ENCODE peak calls at places on chromosomes 6 and 20, in ten cellular contexts. One of them, this sample, is unnamed.

GRCh38 chr6:35287671-35288396 is 9.8 kb upstream of the DEF6 start:
- DNase-seq in H1: no peak
- DNase-seq in CD4-positive, alpha-beta memory T cell: no peak
- DNase-seq in OCI-LY7: no peak
- DNase-seq in psoas muscle: peak; percentile 20
- DNase-seq in HCT116: no peak
- DNase-seq in CD8-positive, alpha-beta T cell: no peak
- DNase-seq in AG04450: peak; percentile 71
- DNase-seq in adrenal gland: no peak
- DNase-seq in thyroid gland: no peak
- DNase-seq in this sample: no peak

GRCh38 chr20:36225666-36226065 is 10.6 kb upstream of the AAR2 start:
- DNase-seq in CD4-positive, alpha-beta memory T cell: no peak
- DNase-seq in OCI-LY7: no peak
- DNase-seq in H1: no peak
- DNase-seq in HCT116: no peak
- DNase-seq in CD8-positive, alpha-beta T cell: no peak
- DNase-seq in psoas muscle: no peak
- DNase-seq in thyroid gland: no peak
- DNase-seq in AG04450: no peak
- DNase-seq in adrenal gland: no peak
- DNase-seq in this sample: no peak

GRCh38 chr20:34215711-34216381 is 25.4 kb upstream of the ASIP start:
- DNase-seq in thyroid gland: peak; percentile 98
- DNase-seq in psoas muscle: peak; percentile 87
- DNase-seq in HCT116: peak; percentile 64
- DNase-seq in OCI-LY7: no peak
- DNase-seq in CD4-positive, alpha-beta memory T cell: peak; percentile 3
- DNase-seq in AG04450: peak; percentile 16
- DNase-seq in adrenal gland: peak; percentile 87
- DNase-seq in H1: peak; percentile 56
- DNase-seq in CD8-positive, alpha-beta T cell: no peak
- DNase-seq in this sample: peak; percentile 74

GRCh38 chr6:24923885-24924401 is 11.8 kb downstream of the RIPOR2 start:
- DNase-seq in HCT116: no peak
- DNase-seq in H1: no peak
- DNase-seq in thyroid gland: peak; percentile 8
- DNase-seq in psoas muscle: no peak
- DNase-seq in CD8-positive, alpha-beta T cell: no peak
- DNase-seq in AG04450: no peak
- DNase-seq in adrenal gland: no peak
- DNase-seq in OCI-LY7: no peak
- DNase-seq in CD4-positive, alpha-beta memory T cell: no peak
- DNase-seq in this sample: no peak

GRCh38 chr20:17734374-17734773 is 34.6 kb downstream of the BANF2 start:
- DNase-seq in H1: no peak
- DNase-seq in OCI-LY7: no peak
- DNase-seq in psoas muscle: no peak
- DNase-seq in AG04450: no peak
- DNase-seq in adrenal gland: no peak
- DNase-seq in thyroid gland: no peak
- DNase-seq in HCT116: no peak
- DNase-seq in CD8-positive, alpha-beta T cell: no peak
- DNase-seq in CD4-positive, alpha-beta memory T cell: no peak
- DNase-seq in this sample: no peak

GRCh38 chr6:73353636-73354388 is at the start of gene DPPA5:
- DNase-seq in thyroid gland: no peak
- DNase-seq in CD4-positive, alpha-beta memory T cell: no peak
- DNase-seq in OCI-LY7: no peak
- DNase-seq in HCT116: no peak
- DNase-seq in adrenal gland: no peak
- DNase-seq in AG04450: no peak
- DNase-seq in H1: no peak
- DNase-seq in CD8-positive, alpha-beta T cell: no peak
- DNase-seq in psoas muscle: no peak
- DNase-seq in this sample: no peak

GRCh38 chr20:47043076-47043475 is 148.4 kb downstream of the EYA2 start:
- DNase-seq in CD8-positive, alpha-beta T cell: no peak
- DNase-seq in OCI-LY7: no peak
- DNase-seq in adrenal gland: no peak
- DNase-seq in AG04450: no peak
- DNase-seq in thyroid gland: no peak
- DNase-seq in CD4-positive, alpha-beta memory T cell: no peak
- DNase-seq in HCT116: no peak
- DNase-seq in H1: no peak
- DNase-seq in psoas muscle: no peak
- DNase-seq in this sample: no peak

GRCh38 chr6:110728501-110728900 is 86.8 kb downstream of the CDK19 start:
- DNase-seq in thyroid gland: no peak
- DNase-seq in H1: no peak
- DNase-seq in adrenal gland: no peak
- DNase-seq in psoas muscle: no peak
- DNase-seq in CD8-positive, alpha-beta T cell: no peak
- DNase-seq in AG04450: no peak
- DNase-seq in HCT116: no peak
- DNase-seq in CD4-positive, alpha-beta memory T cell: no peak
- DNase-seq in OCI-LY7: no peak
- DNase-seq in this sample: peak; percentile 26

GRCh38 chr20:35742741-35743523 is 872 bp upstream of the RBM39 start:
- DNase-seq in AG04450: no peak
- DNase-seq in OCI-LY7: peak; percentile 87
- DNase-seq in CD8-positive, alpha-beta T cell: no peak
- DNase-seq in H1: no peak
- DNase-seq in thyroid gland: peak; percentile 18
- DNase-seq in CD4-positive, alpha-beta memory T cell: peak; percentile 49
- DNase-seq in psoas muscle: no peak
- DNase-seq in adrenal gland: no peak
- DNase-seq in HCT116: no peak
- DNase-seq in this sample: no peak

GRCh38 chr6:89781070-89782034 is 38.2 kb downstream of the MDN1 start:
- DNase-seq in OCI-LY7: no peak
- DNase-seq in CD8-positive, alpha-beta T cell: no peak
- DNase-seq in psoas muscle: no peak
- DNase-seq in HCT116: no peak
- DNase-seq in AG04450: no peak
- DNase-seq in H1: no peak
- DNase-seq in thyroid gland: no peak
- DNase-seq in adrenal gland: no peak
- DNase-seq in CD4-positive, alpha-beta memory T cell: no peak
- DNase-seq in this sample: no peak

GRCh38 chr20:51531141-51531710 is 11.3 kb downstream of the NFATC2 start:
- DNase-seq in CD4-positive, alpha-beta memory T cell: peak; percentile 41
- DNase-seq in OCI-LY7: no peak
- DNase-seq in psoas muscle: no peak
- DNase-seq in H1: no peak
- DNase-seq in thyroid gland: no peak
- DNase-seq in AG04450: no peak
- DNase-seq in adrenal gland: no peak
- DNase-seq in CD8-positive, alpha-beta T cell: no peak
- DNase-seq in HCT116: peak; percentile 76
- DNase-seq in this sample: no peak

GRCh38 chr20:51533291-51534172 is 9.0 kb downstream of the NFATC2 start:
- DNase-seq in AG04450: no peak
- DNase-seq in psoas muscle: no peak
- DNase-seq in adrenal gland: no peak
- DNase-seq in CD8-positive, alpha-beta T cell: no peak
- DNase-seq in OCI-LY7: no peak
- DNase-seq in HCT116: peak; percentile 79
- DNase-seq in thyroid gland: no peak
- DNase-seq in CD4-positive, alpha-beta memory T cell: no peak
- DNase-seq in H1: no peak
- DNase-seq in this sample: no peak

GRCh38 chr20:51529758-51530157 is 12.8 kb downstream of the NFATC2 start:
- DNase-seq in CD4-positive, alpha-beta memory T cell: peak; percentile 35
- DNase-seq in HCT116: no peak
- DNase-seq in AG04450: no peak
- DNase-seq in thyroid gland: no peak
- DNase-seq in CD8-positive, alpha-beta T cell: peak; percentile 33
- DNase-seq in OCI-LY7: peak; percentile 35
- DNase-seq in psoas muscle: no peak
- DNase-seq in adrenal gland: no peak
- DNase-seq in H1: no peak
- DNase-seq in this sample: no peak

GRCh38 chr20:51532577-51533191 is 9.8 kb downstream of the NFATC2 start:
- DNase-seq in OCI-LY7: no peak
- DNase-seq in CD4-positive, alpha-beta memory T cell: no peak
- DNase-seq in psoas muscle: peak; percentile 64
- DNase-seq in AG04450: no peak
- DNase-seq in H1: no peak
- DNase-seq in HCT116: no peak
- DNase-seq in CD8-positive, alpha-beta T cell: no peak
- DNase-seq in adrenal gland: peak; percentile 43
- DNase-seq in thyroid gland: no peak
- DNase-seq in this sample: no peak

GRCh38 chr20:51531712-51532456 is 10.6 kb downstream of the NFATC2 start:
- DNase-seq in thyroid gland: no peak
- DNase-seq in CD4-positive, alpha-beta memory T cell: no peak
- DNase-seq in psoas muscle: no peak
- DNase-seq in HCT116: no peak
- DNase-seq in adrenal gland: no peak
- DNase-seq in H1: no peak
- DNase-seq in CD8-positive, alpha-beta T cell: no peak
- DNase-seq in OCI-LY7: no peak
- DNase-seq in AG04450: no peak
- DNase-seq in this sample: no peak
- H3K27ac ChIP-seq in thyroid gland: no peak overlapping the region
- H3K27ac ChIP-seq in CD4-positive, alpha-beta memory T cell: peak overlapping the region; percentile 80
- H3K27ac ChIP-seq in psoas muscle: peak overlapping the region; percentile 63
- H3K27ac ChIP-seq in HCT116: peak overlapping the region; percentile 57
- H3K27ac ChIP-seq in adrenal gland: peak overlapping the region; percentile 84
- H3K27ac ChIP-seq in H1: no peak overlapping the region
- H3K27ac ChIP-seq in CD8-positive, alpha-beta T cell: peak overlapping the region; percentile 32
- H3K27ac ChIP-seq in OCI-LY7: peak overlapping the region; percentile 15
- H3K27ac ChIP-seq in AG04450: no peak overlapping the region
- H3K27ac ChIP-seq in this sample: peak overlapping the region; percentile 86

GRCh38 chr6:1639430-1639829 is 29.7 kb downstream of the FOXC1 start:
- DNase-seq in CD4-positive, alpha-beta memory T cell: no peak
- DNase-seq in AG04450: no peak
- DNase-seq in HCT116: no peak
- DNase-seq in psoas muscle: no peak
- DNase-seq in thyroid gland: no peak
- DNase-seq in CD8-positive, alpha-beta T cell: no peak
- DNase-seq in H1: no peak
- DNase-seq in adrenal gland: no peak
- DNase-seq in OCI-LY7: no peak
- DNase-seq in this sample: no peak

GRCh38 chr6:1643111-1643510 is 33.4 kb downstream of the FOXC1 start:
- DNase-seq in HCT116: no peak
- DNase-seq in psoas muscle: no peak
- DNase-seq in CD8-positive, alpha-beta T cell: no peak
- DNase-seq in OCI-LY7: no peak
- DNase-seq in CD4-positive, alpha-beta memory T cell: no peak
- DNase-seq in H1: no peak
- DNase-seq in AG04450: no peak
- DNase-seq in thyroid gland: no peak
- DNase-seq in adrenal gland: no peak
- DNase-seq in this sample: no peak

GRCh38 chr6:1643830-1644445 is 34.2 kb downstream of the FOXC1 start:
- DNase-seq in H1: no peak
- DNase-seq in HCT116: no peak
- DNase-seq in adrenal gland: no peak
- DNase-seq in OCI-LY7: no peak
- DNase-seq in psoas muscle: no peak
- DNase-seq in CD8-positive, alpha-beta T cell: no peak
- DNase-seq in AG04450: no peak
- DNase-seq in thyroid gland: no peak
- DNase-seq in CD4-positive, alpha-beta memory T cell: no peak
- DNase-seq in this sample: no peak

GRCh38 chr6:1640476-1640875 is 30.8 kb downstream of the FOXC1 start:
- DNase-seq in CD8-positive, alpha-beta T cell: no peak
- DNase-seq in psoas muscle: no peak
- DNase-seq in OCI-LY7: no peak
- DNase-seq in CD4-positive, alpha-beta memory T cell: no peak
- DNase-seq in HCT116: no peak
- DNase-seq in AG04450: no peak
- DNase-seq in thyroid gland: no peak
- DNase-seq in H1: no peak
- DNase-seq in adrenal gland: no peak
- DNase-seq in this sample: no peak

DNA sequence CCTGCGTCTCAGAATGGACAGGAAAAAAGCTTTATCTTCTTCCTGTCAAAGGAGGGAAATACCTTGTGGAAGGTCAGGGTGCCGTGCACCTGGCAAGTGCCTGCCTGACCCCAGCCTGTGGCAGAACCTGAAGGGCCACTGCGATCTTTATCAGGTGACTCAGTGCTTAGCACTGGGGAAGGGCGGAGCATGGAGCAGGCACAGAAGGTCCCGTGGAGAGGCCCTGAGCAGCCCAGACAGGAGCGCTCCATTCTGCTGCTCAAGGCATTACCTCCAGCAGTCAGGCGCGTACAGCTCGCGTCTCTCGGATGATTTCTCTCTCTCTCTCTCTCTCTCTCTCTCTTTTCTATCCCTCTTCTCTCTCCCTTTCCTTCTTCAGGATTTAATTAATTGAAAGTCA is 31.7 kb downstream of the FOXC1 start:
- DNase-seq in psoas muscle: no peak
- DNase-seq in adrenal gland: peak; percentile 62
- DNase-seq in CD8-positive, alpha-beta T cell: no peak
- DNase-seq in CD4-positive, alpha-beta memory T cell: no peak
- DNase-seq in thyroid gland: peak; percentile 64
- DNase-seq in H1: no peak
- DNase-seq in AG04450: no peak
- DNase-seq in OCI-LY7: no peak
- DNase-seq in HCT116: peak; percentile 61
- DNase-seq in this sample: no peak
- H3K27ac ChIP-seq in psoas muscle: no peak overlapping the region
- H3K27ac ChIP-seq in adrenal gland: no peak overlapping the region
- H3K27ac ChIP-seq in CD8-positive, alpha-beta T cell: no peak overlapping the region
- H3K27ac ChIP-seq in CD4-positive, alpha-beta memory T cell: no peak overlapping the region
- H3K27ac ChIP-seq in thyroid gland: no peak overlapping the region
- H3K27ac ChIP-seq in H1: no peak overlapping the region
- H3K27ac ChIP-seq in AG04450: no peak overlapping the region
- H3K27ac ChIP-seq in OCI-LY7: no peak overlapping the region
- H3K27ac ChIP-seq in HCT116: no peak overlapping the region
- H3K27ac ChIP-seq in this sample: no peak overlapping the region

DNA sequence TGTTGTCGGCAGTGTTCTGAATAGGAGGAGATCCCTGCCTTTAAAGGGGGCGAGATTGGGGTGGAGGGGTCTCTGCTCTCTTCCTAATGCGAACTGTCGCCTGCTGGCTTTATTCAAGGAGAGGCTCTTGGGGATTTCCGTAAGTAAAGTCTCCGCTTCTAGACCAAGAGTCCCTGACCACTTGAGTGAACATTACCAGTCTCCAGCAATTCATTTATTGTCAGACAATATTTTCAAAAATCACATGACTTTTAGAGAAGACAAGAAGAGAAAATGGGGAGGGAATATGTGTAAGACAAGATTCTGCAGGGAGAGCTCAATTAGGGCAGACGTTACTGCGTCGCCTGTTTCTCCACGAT is 21.2 kb downstream of the POM121L2 start:
- DNase-seq in OCI-LY7: no peak
- DNase-seq in CD4-positive, alpha-beta memory T cell: no peak
- DNase-seq in thyroid gland: no peak
- DNase-seq in HCT116: no peak
- DNase-seq in H1: no peak
- DNase-seq in psoas muscle: no peak
- DNase-seq in adrenal gland: no peak
- DNase-seq in AG04450: no peak
- DNase-seq in CD8-positive, alpha-beta T cell: no peak
- DNase-seq in this sample: no peak
- H3K27ac ChIP-seq in OCI-LY7: no peak overlapping the region
- H3K27ac ChIP-seq in CD4-positive, alpha-beta memory T cell: no peak overlapping the region
- H3K27ac ChIP-seq in thyroid gland: no peak overlapping the region
- H3K27ac ChIP-seq in HCT116: no peak overlapping the region
- H3K27ac ChIP-seq in H1: no peak overlapping the region
- H3K27ac ChIP-seq in psoas muscle: no peak overlapping the region
- H3K27ac ChIP-seq in adrenal gland: no peak overlapping the region
- H3K27ac ChIP-seq in AG04450: no peak overlapping the region
- H3K27ac ChIP-seq in CD8-positive, alpha-beta T cell: no peak overlapping the region
- H3K27ac ChIP-seq in this sample: no peak overlapping the region

GRCh38 chr6:108200186-108200585 is 34.4 kb downstream of the NR2E1 start:
- DNase-seq in AG04450: no peak
- DNase-seq in H1: no peak
- DNase-seq in adrenal gland: no peak
- DNase-seq in HCT116: no peak
- DNase-seq in CD4-positive, alpha-beta memory T cell: no peak
- DNase-seq in psoas muscle: no peak
- DNase-seq in thyroid gland: no peak
- DNase-seq in OCI-LY7: no peak
- DNase-seq in CD8-positive, alpha-beta T cell: no peak
- DNase-seq in this sample: no peak
- H3K27ac ChIP-seq in AG04450: no peak overlapping the region
- H3K27ac ChIP-seq in H1: no peak overlapping the region
- H3K27ac ChIP-seq in adrenal gland: no peak overlapping the region
- H3K27ac ChIP-seq in HCT116: no peak overlapping the region
- H3K27ac ChIP-seq in CD4-positive, alpha-beta memory T cell: no peak overlapping the region
- H3K27ac ChIP-seq in psoas muscle: no peak overlapping the region
- H3K27ac ChIP-seq in thyroid gland: no peak overlapping the region
- H3K27ac ChIP-seq in OCI-LY7: no peak overlapping the region
- H3K27ac ChIP-seq in CD8-positive, alpha-beta T cell: no peak overlapping the region
- H3K27ac ChIP-seq in this sample: no peak overlapping the region